ENCODE peak calls at places on chromosomes 16 and 17, in six cellular contexts. One of them, this sample, is unnamed.
A peak's percentile ranks its signal among the peaks of the same experiment; 100 is the strongest.

GRCh38 chr16:87713469-87714229 is 52.1 kb downstream of the KLHDC4 start:
- DNase-seq in stimulated activated CD4-positive, alpha-beta T cell treated with anti-CD3 and anti-CD28 coated beads, Interleukin-4, amount 100 ng/mL, for 4 hours: peak; percentile 61
- DNase-seq in stimulated activated CD8-positive, alpha-beta memory T cell treated with anti-CD3 and anti-CD28 coated beads, Interleukin-4, amount 100 ng/mL, for 24 hours: peak; percentile 38
- DNase-seq in lower leg skin: no peak
- DNase-seq in activated CD4-positive, alpha-beta T cell treated with anti-CD3 and anti-CD28 coated beads for 24 hours: peak; percentile 30
- DNase-seq in HEK293T: no peak
- DNase-seq in this sample: no peak

GRCh38 chr17:79022507-79022991 is 1.4 kb upstream of the C1QTNF1 start:
- DNase-seq in lower leg skin: peak; percentile 86
- DNase-seq in activated CD4-positive, alpha-beta T cell treated with anti-CD3 and anti-CD28 coated beads for 24 hours: no peak
- DNase-seq in HEK293T: no peak
- DNase-seq in stimulated activated CD4-positive, alpha-beta T cell treated with anti-CD3 and anti-CD28 coated beads, Interleukin-4, amount 100 ng/mL, for 4 hours: no peak
- DNase-seq in stimulated activated CD8-positive, alpha-beta memory T cell treated with anti-CD3 and anti-CD28 coated beads, Interleukin-4, amount 100 ng/mL, for 24 hours: no peak
- DNase-seq in this sample: peak; percentile 37

GRCh38 chr16:25493136-25493811 is 198.5 kb upstream of the HS3ST4 start:
- DNase-seq in HEK293T: no peak
- DNase-seq in activated CD4-positive, alpha-beta T cell treated with anti-CD3 and anti-CD28 coated beads for 24 hours: no peak
- DNase-seq in stimulated activated CD8-positive, alpha-beta memory T cell treated with anti-CD3 and anti-CD28 coated beads, Interleukin-4, amount 100 ng/mL, for 24 hours: no peak
- DNase-seq in lower leg skin: no peak
- DNase-seq in stimulated activated CD4-positive, alpha-beta T cell treated with anti-CD3 and anti-CD28 coated beads, Interleukin-4, amount 100 ng/mL, for 4 hours: no peak
- DNase-seq in this sample: no peak

GRCh38 chr17:49822829-49823228 is 25.0 kb downstream of the TAC4 start:
- DNase-seq in activated CD4-positive, alpha-beta T cell treated with anti-CD3 and anti-CD28 coated beads for 24 hours: no peak
- DNase-seq in lower leg skin: no peak
- DNase-seq in stimulated activated CD8-positive, alpha-beta memory T cell treated with anti-CD3 and anti-CD28 coated beads, Interleukin-4, amount 100 ng/mL, for 24 hours: no peak
- DNase-seq in stimulated activated CD4-positive, alpha-beta T cell treated with anti-CD3 and anti-CD28 coated beads, Interleukin-4, amount 100 ng/mL, for 4 hours: no peak
- DNase-seq in HEK293T: no peak
- DNase-seq in this sample: no peak

GRCh38 chr16:11498683-11499082 is 88.0 kb downstream of the LITAF start:
- DNase-seq in activated CD4-positive, alpha-beta T cell treated with anti-CD3 and anti-CD28 coated beads for 24 hours: no peak
- DNase-seq in HEK293T: no peak
- DNase-seq in stimulated activated CD8-positive, alpha-beta memory T cell treated with anti-CD3 and anti-CD28 coated beads, Interleukin-4, amount 100 ng/mL, for 24 hours: no peak
- DNase-seq in lower leg skin: no peak
- DNase-seq in stimulated activated CD4-positive, alpha-beta T cell treated with anti-CD3 and anti-CD28 coated beads, Interleukin-4, amount 100 ng/mL, for 4 hours: no peak
- DNase-seq in this sample: no peak

GRCh38 chr17:78046923-78047322 is 81.6 kb downstream of the TMC6 start:
- DNase-seq in HEK293T: no peak
- DNase-seq in stimulated activated CD4-positive, alpha-beta T cell treated with anti-CD3 and anti-CD28 coated beads, Interleukin-4, amount 100 ng/mL, for 4 hours: no peak
- DNase-seq in activated CD4-positive, alpha-beta T cell treated with anti-CD3 and anti-CD28 coated beads for 24 hours: no peak
- DNase-seq in stimulated activated CD8-positive, alpha-beta memory T cell treated with anti-CD3 and anti-CD28 coated beads, Interleukin-4, amount 100 ng/mL, for 24 hours: no peak
- DNase-seq in lower leg skin: no peak
- DNase-seq in this sample: no peak

GRCh38 chr17:73103661-73104335 is 11.3 kb upstream of the SLC39A11 start:
- DNase-seq in stimulated activated CD8-positive, alpha-beta memory T cell treated with anti-CD3 and anti-CD28 coated beads, Interleukin-4, amount 100 ng/mL, for 24 hours: no peak
- DNase-seq in lower leg skin: peak; percentile 21
- DNase-seq in HEK293T: no peak
- DNase-seq in activated CD4-positive, alpha-beta T cell treated with anti-CD3 and anti-CD28 coated beads for 24 hours: no peak
- DNase-seq in stimulated activated CD4-positive, alpha-beta T cell treated with anti-CD3 and anti-CD28 coated beads, Interleukin-4, amount 100 ng/mL, for 4 hours: no peak
- DNase-seq in this sample: no peak

GRCh38 chr16:20866161-20866772 is 33.9 kb downstream of the DCUN1D3 start:
- DNase-seq in activated CD4-positive, alpha-beta T cell treated with anti-CD3 and anti-CD28 coated beads for 24 hours: no peak
- DNase-seq in stimulated activated CD4-positive, alpha-beta T cell treated with anti-CD3 and anti-CD28 coated beads, Interleukin-4, amount 100 ng/mL, for 4 hours: no peak
- DNase-seq in stimulated activated CD8-positive, alpha-beta memory T cell treated with anti-CD3 and anti-CD28 coated beads, Interleukin-4, amount 100 ng/mL, for 24 hours: no peak
- DNase-seq in HEK293T: no peak
- DNase-seq in lower leg skin: peak; percentile 87
- DNase-seq in this sample: no peak

GRCh38 chr16:56192644-56192960 is 1.3 kb downstream of the GNAO1 start:
- DNase-seq in stimulated activated CD8-positive, alpha-beta memory T cell treated with anti-CD3 and anti-CD28 coated beads, Interleukin-4, amount 100 ng/mL, for 24 hours: no peak
- DNase-seq in lower leg skin: no peak
- DNase-seq in HEK293T: no peak
- DNase-seq in stimulated activated CD4-positive, alpha-beta T cell treated with anti-CD3 and anti-CD28 coated beads, Interleukin-4, amount 100 ng/mL, for 4 hours: no peak
- DNase-seq in activated CD4-positive, alpha-beta T cell treated with anti-CD3 and anti-CD28 coated beads for 24 hours: no peak
- DNase-seq in this sample: no peak

GRCh38 chr17:11612956-11613355 is 14.7 kb downstream of the DNAH9 start:
- DNase-seq in stimulated activated CD4-positive, alpha-beta T cell treated with anti-CD3 and anti-CD28 coated beads, Interleukin-4, amount 100 ng/mL, for 4 hours: no peak
- DNase-seq in lower leg skin: peak; percentile 66
- DNase-seq in activated CD4-positive, alpha-beta T cell treated with anti-CD3 and anti-CD28 coated beads for 24 hours: no peak
- DNase-seq in stimulated activated CD8-positive, alpha-beta memory T cell treated with anti-CD3 and anti-CD28 coated beads, Interleukin-4, amount 100 ng/mL, for 24 hours: no peak
- DNase-seq in HEK293T: no peak
- DNase-seq in this sample: no peak

GRCh38 chr16:56121156-56121500 is 70.2 kb upstream of the GNAO1 start:
- DNase-seq in stimulated activated CD4-positive, alpha-beta T cell treated with anti-CD3 and anti-CD28 coated beads, Interleukin-4, amount 100 ng/mL, for 4 hours: no peak
- DNase-seq in stimulated activated CD8-positive, alpha-beta memory T cell treated with anti-CD3 and anti-CD28 coated beads, Interleukin-4, amount 100 ng/mL, for 24 hours: no peak
- DNase-seq in lower leg skin: no peak
- DNase-seq in HEK293T: no peak
- DNase-seq in activated CD4-positive, alpha-beta T cell treated with anti-CD3 and anti-CD28 coated beads for 24 hours: no peak
- DNase-seq in this sample: no peak

GRCh38 chr17:74192950-74193781 is 10.3 kb upstream of the RPL38 start:
- DNase-seq in stimulated activated CD4-positive, alpha-beta T cell treated with anti-CD3 and anti-CD28 coated beads, Interleukin-4, amount 100 ng/mL, for 4 hours: no peak
- DNase-seq in activated CD4-positive, alpha-beta T cell treated with anti-CD3 and anti-CD28 coated beads for 24 hours: no peak
- DNase-seq in stimulated activated CD8-positive, alpha-beta memory T cell treated with anti-CD3 and anti-CD28 coated beads, Interleukin-4, amount 100 ng/mL, for 24 hours: no peak
- DNase-seq in HEK293T: no peak
- DNase-seq in lower leg skin: no peak
- DNase-seq in this sample: peak; percentile 35

GRCh38 chr17:27430383-27430840 is 25.8 kb upstream of the KSR1 start:
- DNase-seq in activated CD4-positive, alpha-beta T cell treated with anti-CD3 and anti-CD28 coated beads for 24 hours: no peak
- DNase-seq in HEK293T: no peak
- DNase-seq in stimulated activated CD4-positive, alpha-beta T cell treated with anti-CD3 and anti-CD28 coated beads, Interleukin-4, amount 100 ng/mL, for 4 hours: no peak
- DNase-seq in lower leg skin: no peak
- DNase-seq in stimulated activated CD8-positive, alpha-beta memory T cell treated with anti-CD3 and anti-CD28 coated beads, Interleukin-4, amount 100 ng/mL, for 24 hours: no peak
- DNase-seq in this sample: no peak

GRCh38 chr16:27301236-27301861 is 12.4 kb upstream of the IL4R start:
- DNase-seq in stimulated activated CD4-positive, alpha-beta T cell treated with anti-CD3 and anti-CD28 coated beads, Interleukin-4, amount 100 ng/mL, for 4 hours: no peak
- DNase-seq in lower leg skin: peak; percentile 32
- DNase-seq in stimulated activated CD8-positive, alpha-beta memory T cell treated with anti-CD3 and anti-CD28 coated beads, Interleukin-4, amount 100 ng/mL, for 24 hours: no peak
- DNase-seq in HEK293T: no peak
- DNase-seq in activated CD4-positive, alpha-beta T cell treated with anti-CD3 and anti-CD28 coated beads for 24 hours: no peak
- DNase-seq in this sample: no peak

GRCh38 chr17:42163113-42163512 is 8.3 kb upstream of the RAB5C start:
- DNase-seq in lower leg skin: no peak
- DNase-seq in stimulated activated CD4-positive, alpha-beta T cell treated with anti-CD3 and anti-CD28 coated beads, Interleukin-4, amount 100 ng/mL, for 4 hours: peak; percentile 13
- DNase-seq in HEK293T: peak; percentile 71
- DNase-seq in stimulated activated CD8-positive, alpha-beta memory T cell treated with anti-CD3 and anti-CD28 coated beads, Interleukin-4, amount 100 ng/mL, for 24 hours: no peak
- DNase-seq in activated CD4-positive, alpha-beta T cell treated with anti-CD3 and anti-CD28 coated beads for 24 hours: peak; percentile 51
- DNase-seq in this sample: no peak

GRCh38 chr17:54992797-54993639 is 24.5 kb downstream of the STXBP4 start:
- DNase-seq in activated CD4-positive, alpha-beta T cell treated with anti-CD3 and anti-CD28 coated beads for 24 hours: no peak
- DNase-seq in stimulated activated CD4-positive, alpha-beta T cell treated with anti-CD3 and anti-CD28 coated beads, Interleukin-4, amount 100 ng/mL, for 4 hours: no peak
- DNase-seq in stimulated activated CD8-positive, alpha-beta memory T cell treated with anti-CD3 and anti-CD28 coated beads, Interleukin-4, amount 100 ng/mL, for 24 hours: no peak
- DNase-seq in HEK293T: peak; percentile 46
- DNase-seq in lower leg skin: no peak
- DNase-seq in this sample: no peak

GRCh38 chr16:12020007-12020406 is 43.5 kb downstream of the SNX29 start:
- DNase-seq in activated CD4-positive, alpha-beta T cell treated with anti-CD3 and anti-CD28 coated beads for 24 hours: no peak
- DNase-seq in stimulated activated CD8-positive, alpha-beta memory T cell treated with anti-CD3 and anti-CD28 coated beads, Interleukin-4, amount 100 ng/mL, for 24 hours: no peak
- DNase-seq in stimulated activated CD4-positive, alpha-beta T cell treated with anti-CD3 and anti-CD28 coated beads, Interleukin-4, amount 100 ng/mL, for 4 hours: no peak
- DNase-seq in lower leg skin: no peak
- DNase-seq in HEK293T: no peak
- DNase-seq in this sample: no peak

GRCh38 chr17:51595965-51596364 is 335.6 kb downstream of the UTP18 start:
- DNase-seq in lower leg skin: no peak
- DNase-seq in activated CD4-positive, alpha-beta T cell treated with anti-CD3 and anti-CD28 coated beads for 24 hours: no peak
- DNase-seq in HEK293T: no peak
- DNase-seq in stimulated activated CD4-positive, alpha-beta T cell treated with anti-CD3 and anti-CD28 coated beads, Interleukin-4, amount 100 ng/mL, for 4 hours: no peak
- DNase-seq in stimulated activated CD8-positive, alpha-beta memory T cell treated with anti-CD3 and anti-CD28 coated beads, Interleukin-4, amount 100 ng/mL, for 24 hours: no peak
- DNase-seq in this sample: no peak

GRCh38 chr16:11047057-11047456 is 102.7 kb downstream of the CLEC16A start:
- DNase-seq in stimulated activated CD4-positive, alpha-beta T cell treated with anti-CD3 and anti-CD28 coated beads, Interleukin-4, amount 100 ng/mL, for 4 hours: no peak
- DNase-seq in HEK293T: no peak
- DNase-seq in activated CD4-positive, alpha-beta T cell treated with anti-CD3 and anti-CD28 coated beads for 24 hours: no peak
- DNase-seq in lower leg skin: peak; percentile 58
- DNase-seq in stimulated activated CD8-positive, alpha-beta memory T cell treated with anti-CD3 and anti-CD28 coated beads, Interleukin-4, amount 100 ng/mL, for 24 hours: no peak
- DNase-seq in this sample: no peak

GRCh38 chr16:4654387-4654901 is 29.8 kb downstream of the MGRN1 start:
- DNase-seq in stimulated activated CD8-positive, alpha-beta memory T cell treated with anti-CD3 and anti-CD28 coated beads, Interleukin-4, amount 100 ng/mL, for 24 hours: no peak
- DNase-seq in stimulated activated CD4-positive, alpha-beta T cell treated with anti-CD3 and anti-CD28 coated beads, Interleukin-4, amount 100 ng/mL, for 4 hours: no peak
- DNase-seq in lower leg skin: no peak
- DNase-seq in activated CD4-positive, alpha-beta T cell treated with anti-CD3 and anti-CD28 coated beads for 24 hours: no peak
- DNase-seq in HEK293T: no peak
- DNase-seq in this sample: no peak

GRCh38 chr17:9890124-9890523 is 14.9 kb downstream of the RCVRN start:
- DNase-seq in activated CD4-positive, alpha-beta T cell treated with anti-CD3 and anti-CD28 coated beads for 24 hours: peak; percentile 1
- DNase-seq in HEK293T: peak; percentile 69
- DNase-seq in stimulated activated CD4-positive, alpha-beta T cell treated with anti-CD3 and anti-CD28 coated beads, Interleukin-4, amount 100 ng/mL, for 4 hours: no peak
- DNase-seq in lower leg skin: no peak
- DNase-seq in stimulated activated CD8-positive, alpha-beta memory T cell treated with anti-CD3 and anti-CD28 coated beads, Interleukin-4, amount 100 ng/mL, for 24 hours: no peak
- DNase-seq in this sample: no peak

GRCh38 chr17:82370471-82371332 is 863 bp upstream of the UTS2R start:
- DNase-seq in lower leg skin: no peak
- DNase-seq in stimulated activated CD4-positive, alpha-beta T cell treated with anti-CD3 and anti-CD28 coated beads, Interleukin-4, amount 100 ng/mL, for 4 hours: peak; percentile 52
- DNase-seq in HEK293T: no peak
- DNase-seq in activated CD4-positive, alpha-beta T cell treated with anti-CD3 and anti-CD28 coated beads for 24 hours: peak; percentile 31
- DNase-seq in stimulated activated CD8-positive, alpha-beta memory T cell treated with anti-CD3 and anti-CD28 coated beads, Interleukin-4, amount 100 ng/mL, for 24 hours: no peak
- DNase-seq in this sample: no peak

GRCh38 chr16:72908362-72908838 is 139.5 kb downstream of the ZFHX3 start:
- DNase-seq in stimulated activated CD8-positive, alpha-beta memory T cell treated with anti-CD3 and anti-CD28 coated beads, Interleukin-4, amount 100 ng/mL, for 24 hours: no peak
- DNase-seq in lower leg skin: no peak
- DNase-seq in HEK293T: no peak
- DNase-seq in activated CD4-positive, alpha-beta T cell treated with anti-CD3 and anti-CD28 coated beads for 24 hours: no peak
- DNase-seq in stimulated activated CD4-positive, alpha-beta T cell treated with anti-CD3 and anti-CD28 coated beads, Interleukin-4, amount 100 ng/mL, for 4 hours: no peak
- DNase-seq in this sample: peak; percentile 37

GRCh38 chr17:49482144-49482817 is 12.8 kb upstream of the NGFR start:
- DNase-seq in stimulated activated CD4-positive, alpha-beta T cell treated with anti-CD3 and anti-CD28 coated beads, Interleukin-4, amount 100 ng/mL, for 4 hours: no peak
- DNase-seq in HEK293T: no peak
- DNase-seq in lower leg skin: no peak
- DNase-seq in stimulated activated CD8-positive, alpha-beta memory T cell treated with anti-CD3 and anti-CD28 coated beads, Interleukin-4, amount 100 ng/mL, for 24 hours: no peak
- DNase-seq in activated CD4-positive, alpha-beta T cell treated with anti-CD3 and anti-CD28 coated beads for 24 hours: no peak
- DNase-seq in this sample: no peak

GRCh38 chr17:3835410-3836229 is 10.4 kb downstream of the NCBP3 start:
- DNase-seq in lower leg skin: no peak
- DNase-seq in stimulated activated CD8-positive, alpha-beta memory T cell treated with anti-CD3 and anti-CD28 coated beads, Interleukin-4, amount 100 ng/mL, for 24 hours: no peak
- DNase-seq in HEK293T: no peak
- DNase-seq in activated CD4-positive, alpha-beta T cell treated with anti-CD3 and anti-CD28 coated beads for 24 hours: no peak
- DNase-seq in stimulated activated CD4-positive, alpha-beta T cell treated with anti-CD3 and anti-CD28 coated beads, Interleukin-4, amount 100 ng/mL, for 4 hours: no peak
- DNase-seq in this sample: no peak

GRCh38 chr17:7060165-7060890 is 16.4 kb upstream of the SLC16A11 start:
- DNase-seq in activated CD4-positive, alpha-beta T cell treated with anti-CD3 and anti-CD28 coated beads for 24 hours: no peak
- DNase-seq in stimulated activated CD4-positive, alpha-beta T cell treated with anti-CD3 and anti-CD28 coated beads, Interleukin-4, amount 100 ng/mL, for 4 hours: peak; percentile 62
- DNase-seq in lower leg skin: no peak
- DNase-seq in stimulated activated CD8-positive, alpha-beta memory T cell treated with anti-CD3 and anti-CD28 coated beads, Interleukin-4, amount 100 ng/mL, for 24 hours: no peak
- DNase-seq in HEK293T: no peak
- DNase-seq in this sample: no peak

GRCh38 chr17:55770220-55770870 is 19.5 kb downstream of the PCTP start:
- DNase-seq in activated CD4-positive, alpha-beta T cell treated with anti-CD3 and anti-CD28 coated beads for 24 hours: no peak
- DNase-seq in stimulated activated CD8-positive, alpha-beta memory T cell treated with anti-CD3 and anti-CD28 coated beads, Interleukin-4, amount 100 ng/mL, for 24 hours: no peak
- DNase-seq in lower leg skin: no peak
- DNase-seq in HEK293T: peak; percentile 69
- DNase-seq in stimulated activated CD4-positive, alpha-beta T cell treated with anti-CD3 and anti-CD28 coated beads, Interleukin-4, amount 100 ng/mL, for 4 hours: no peak
- DNase-seq in this sample: no peak

GRCh38 chr17:29289852-29290251 is 4.1 kb downstream of the NUFIP2 start:
- DNase-seq in lower leg skin: no peak
- DNase-seq in stimulated activated CD4-positive, alpha-beta T cell treated with anti-CD3 and anti-CD28 coated beads, Interleukin-4, amount 100 ng/mL, for 4 hours: no peak
- DNase-seq in activated CD4-positive, alpha-beta T cell treated with anti-CD3 and anti-CD28 coated beads for 24 hours: no peak
- DNase-seq in HEK293T: no peak
- DNase-seq in stimulated activated CD8-positive, alpha-beta memory T cell treated with anti-CD3 and anti-CD28 coated beads, Interleukin-4, amount 100 ng/mL, for 24 hours: no peak
- DNase-seq in this sample: no peak

GRCh38 chr17:81518785-81519283 is 6.2 kb upstream of the ACTG1 start:
- DNase-seq in activated CD4-positive, alpha-beta T cell treated with anti-CD3 and anti-CD28 coated beads for 24 hours: no peak
- DNase-seq in lower leg skin: no peak
- DNase-seq in stimulated activated CD8-positive, alpha-beta memory T cell treated with anti-CD3 and anti-CD28 coated beads, Interleukin-4, amount 100 ng/mL, for 24 hours: no peak
- DNase-seq in HEK293T: no peak
- DNase-seq in stimulated activated CD4-positive, alpha-beta T cell treated with anti-CD3 and anti-CD28 coated beads, Interleukin-4, amount 100 ng/mL, for 4 hours: no peak
- DNase-seq in this sample: no peak

This sample was measured in breast epithelium.